ENCODE peak calls at places on chromosomes 3 and 15, in eight cellular contexts. S is CD8-positive, alpha-beta memory T cell; D is hepatocyte; H is BJ; Q is SJSA1; N is tibial artery; G is thoracic aorta; F is tibial nerve. X is an unnamed sample.

GRCh38 chr15:40389824-40390595 is 7.5 kb downstream of the KNSTRN start:
- DNase-seq in H (no peak), S (no peak), G (no peak), N (no peak), D (no peak), Q (no peak), F (no peak), X (no peak)

GRCh38 chr3:100634493-100635272 is 25.3 kb downstream of the ADGRG7 start:
- DNase-seq in H (no peak), Q (no peak), N (no peak), D (peak; percentile 49), F (no peak), S (no peak), G (no peak), X (no peak)

GRCh38 chr3:23809840-23810341 is 4.1 kb downstream of the UBE2E1 start:
- DNase-seq in N (no peak), Q (no peak), G (no peak), F (no peak), H (no peak), S (no peak), D (no peak), X (no peak)

GRCh38 chr3:41874022-41874421 is 87.9 kb downstream of the ULK4 start:
- DNase-seq in H (no peak), Q (no peak), S (no peak), D (no peak), F (no peak), N (no peak), G (no peak), X (no peak)

GRCh38 chr15:80107204-80107603 is 45.6 kb upstream of the FAH start:
- DNase-seq in F (no peak), Q (no peak), H (no peak), N (no peak), G (no peak), S (no peak), D (no peak), X (no peak)

GRCh38 chr3:430186-430585 is 233.6 kb downstream of the CHL1 start:
- DNase-seq in F (no peak), D (no peak), N (no peak), G (no peak), H (no peak), S (no peak), Q (no peak), X (no peak)

GRCh38 chr3:7618606-7619005 is 757.7 kb downstream of the GRM7 start:
- DNase-seq in H (no peak), S (no peak), G (no peak), Q (no peak), F (no peak), N (no peak), D (no peak), X (no peak)

GRCh38 chr15:52343831-52344230 is 48.2 kb upstream of the MYO5C start:
- DNase-seq in N (no peak), S (no peak), D (no peak), F (no peak), H (no peak), G (no peak), Q (no peak), X (no peak)

GRCh38 chr3:146159037-146159436 is 1.9 kb downstream of the PLOD2 start:
- DNase-seq in F (no peak), Q (no peak), D (no peak), S (no peak), G (no peak), N (no peak), H (no peak), X (no peak)

GRCh38 chr3:11198070-11198469 is 43.8 kb downstream of the HRH1 start:
- DNase-seq in H (no peak), S (no peak), Q (no peak), G (no peak), D (no peak), N (peak; percentile 48), F (no peak), X (no peak)

GRCh38 chr3:108322352-108322751 is 26.0 kb downstream of the HHLA2 start:
- DNase-seq in Q (no peak), H (no peak), F (no peak), N (no peak), S (no peak), D (no peak), G (no peak), X (no peak)

GRCh38 chr15:61155741-61156700 is 73.1 kb downstream of the RORA start:
- DNase-seq in F (no peak), N (peak; percentile 69), S (no peak), D (peak; percentile 27), H (no peak), Q (no peak), G (no peak), X (no peak)

GRCh38 chr15:51076898-51077564 is 17.7 kb downstream of the TNFAIP8L3 start:
- DNase-seq in H (no peak), F (peak; percentile 25), S (no peak), D (no peak), Q (no peak), N (peak; percentile 74), G (no peak), X (peak; percentile 74)

GRCh38 chr3:124663690-124664089 is 66.6 kb upstream of the UMPS start:
- DNase-seq in S (no peak), Q (peak; percentile 28), G (no peak), F (no peak), H (peak; percentile 9), N (no peak), D (no peak), X (no peak)

GRCh38 chr15:25406846-25407245 is 32.0 kb downstream of the UBE3A start:
- DNase-seq in N (no peak), S (no peak), D (no peak), H (no peak), G (no peak), F (no peak), Q (no peak), X (no peak)

GRCh38 chr15:25403771-25404170 is 35.1 kb downstream of the UBE3A start:
- DNase-seq in H (no peak), D (no peak), N (no peak), G (no peak), F (no peak), Q (no peak), S (no peak), X (no peak)

GRCh38 chr15:25402342-25402741 is 36.5 kb downstream of the UBE3A start:
- DNase-seq in G (no peak), S (no peak), D (no peak), Q (no peak), F (no peak), N (no peak), H (no peak), X (no peak)

GRCh38 chr15:25397110-25397509 is 41.7 kb downstream of the UBE3A start:
- DNase-seq in F (no peak), D (no peak), S (no peak), H (no peak), N (no peak), Q (no peak), G (no peak), X (no peak)

GRCh38 chr15:25401511-25401910 is 37.3 kb downstream of the UBE3A start:
- DNase-seq in N (no peak), H (no peak), D (no peak), F (no peak), G (no peak), Q (no peak), S (no peak), X (no peak)
- H3K36me3 ChIP-seq in N (peaks cover 34% of the 10 kb centered on the region), H (peaks cover 8% of the 10 kb centered on the region), D (no peaks in the 10 kb centered on the region), F (peaks cover 13% of the 10 kb centered on the region), G (peaks cover 24% of the 10 kb centered on the region), Q (peaks cover 55% of the 10 kb centered on the region), S (peaks cover 18% of the 10 kb centered on the region), X (peaks cover 34% of the 10 kb centered on the region)

DNA sequence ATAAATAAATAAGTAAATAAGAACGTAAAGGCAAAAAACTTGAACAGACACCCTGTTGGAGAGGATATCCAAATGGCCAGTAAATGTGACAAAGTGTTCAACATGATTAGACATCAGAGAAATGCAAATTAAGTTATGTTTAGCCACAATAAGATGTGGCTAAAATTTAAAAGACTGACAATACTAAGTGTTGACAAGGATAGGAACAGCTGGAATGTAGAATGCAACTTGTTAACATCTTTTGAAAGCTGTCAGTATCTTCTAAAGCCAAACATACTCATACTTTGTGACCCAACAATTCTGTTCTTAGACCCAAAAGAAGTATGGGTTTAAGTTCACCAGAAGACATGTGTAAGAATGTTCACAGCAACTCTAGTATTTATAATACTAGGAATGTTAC is 197.1 kb downstream of the ITPR1 start:
- DNase-seq in G (no peak), N (no peak), Q (no peak), H (no peak), D (no peak), S (no peak), F (no peak), X (no peak)
- H3K36me3 ChIP-seq in G (peaks cover 66% of the 10 kb centered on the region), N (peaks cover 87% of the 10 kb centered on the region), Q (no peaks in the 10 kb centered on the region), H (no peaks in the 10 kb centered on the region), D (no peaks in the 10 kb centered on the region), S (peaks cover 29% of the 10 kb centered on the region), F (no peaks in the 10 kb centered on the region), X (peaks cover 68% of the 10 kb centered on the region)

GRCh38 chr15:94346272-94346671 is 114.9 kb downstream of the MCTP2 start:
- DNase-seq in N (no peak), G (no peak), Q (no peak), F (no peak), H (no peak), S (no peak), D (no peak), X (no peak)
- H3K36me3 ChIP-seq in N (no peaks in the 10 kb centered on the region), G (no peaks in the 10 kb centered on the region), Q (no peaks in the 10 kb centered on the region), F (no peaks in the 10 kb centered on the region), H (no peaks in the 10 kb centered on the region), S (no peaks in the 10 kb centered on the region), D (no peaks in the 10 kb centered on the region), X (no peaks in the 10 kb centered on the region)

GRCh38 chr3:186789554-186790260 is 6.3 kb downstream of the EIF4A2 start:
- DNase-seq in S (no peak), F (no peak), D (no peak), Q (no peak), N (no peak), G (no peak), H (no peak), X (no peak)

GRCh38 chr3:186787642-186788481 is 4.5 kb downstream of the EIF4A2 start:
- DNase-seq in F (no peak), G (no peak), Q (peak; percentile 13), H (no peak), N (no peak), D (no peak), S (no peak), X (no peak)

GRCh38 chr3:186786810-186787375 is 3.5 kb downstream of the EIF4A2 start:
- DNase-seq in Q (no peak), F (no peak), G (no peak), D (no peak), H (no peak), S (no peak), N (no peak), X (no peak)

GRCh38 chr3:186788482-186789370 is 5.3 kb downstream of the EIF4A2 start:
- DNase-seq in S (no peak), D (no peak), F (no peak), Q (peak; percentile 20), N (no peak), H (no peak), G (no peak), X (no peak)

DNA sequence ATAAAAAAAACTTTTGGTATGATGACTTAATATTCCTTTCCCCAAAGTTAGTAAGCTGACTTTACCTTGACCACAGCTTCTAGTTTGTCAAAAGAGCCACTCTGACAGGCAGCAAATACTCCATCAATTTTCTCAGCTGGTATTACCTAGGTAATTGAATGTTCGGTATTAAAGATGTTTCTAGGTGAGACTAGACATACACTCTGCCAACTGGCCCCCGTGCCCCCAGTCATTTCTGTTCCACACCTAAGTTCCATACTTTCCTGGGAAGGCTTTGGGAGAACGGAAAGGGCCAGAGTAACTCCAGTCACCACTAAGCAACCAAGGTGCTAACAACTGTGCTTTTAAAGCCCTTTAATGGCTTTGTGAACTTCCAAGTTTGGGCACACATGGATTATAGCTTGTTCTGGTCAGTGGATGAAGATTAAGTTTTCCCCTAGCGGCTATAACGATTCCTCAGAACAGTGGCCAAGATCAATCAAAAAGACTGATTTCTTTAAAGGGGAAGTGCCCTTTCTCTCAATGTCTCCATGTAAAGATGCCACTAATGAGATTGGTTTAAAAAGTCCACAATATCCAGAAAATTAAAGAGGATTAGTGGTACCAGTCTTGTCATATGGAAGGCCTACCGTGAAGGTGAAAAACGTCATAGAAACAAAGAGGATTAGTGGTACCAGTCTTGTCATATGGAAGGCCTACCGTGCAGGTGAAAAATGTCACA is 7.0 kb downstream of the EIF4A2 start:
- DNase-seq in G (no peak), D (no peak), S (no peak), N (no peak), F (no peak), Q (peak; percentile 37), H (no peak), X (no peak)
- H3K36me3 ChIP-seq in G (peaks cover 44% of the 10 kb centered on the region), D (peaks cover 17% of the 10 kb centered on the region), S (peaks cover 53% of the 10 kb centered on the region), N (peaks cover 63% of the 10 kb centered on the region), F (peaks cover 24% of the 10 kb centered on the region), Q (peaks cover 94% of the 10 kb centered on the region), H (peaks cover 5% of the 10 kb centered on the region), X (peaks cover 48% of the 10 kb centered on the region)